ENCODE peak calls at places on chromosomes 1 and 21, in six cellular contexts. I, R, C, B, X and M are unnamed samples.

GRCh38 chr1:27517907-27518718 is 28.1 kb upstream of the WASF2 start:
- DNase-seq in I (no peak), R (no peak), C (no peak), B (no peak), X (no peak), M (no peak)

GRCh38 chr1:93907718-93908117 is 1.5 kb downstream of the GCLM start:
- DNase-seq in I (no peak), R (no peak), C (peak), B (peak), X (peak), M (peak)

GRCh38 chr1:156664949-156665411 is 12.2 kb downstream of the NES start:
- DNase-seq in I (no peak), R (peak), C (no peak), B (no peak), X (peak), M (no peak)

GRCh38 chr1:175933801-175934200 is 190.4 kb upstream of the TNR start:
- DNase-seq in I (peak), R (no peak), C (no peak), B (no peak), X (no peak), M (no peak)

GRCh38 chr1:58017641-58018040 is 528.9 kb downstream of the OMA1 start:
- DNase-seq in I (no peak), R (no peak), C (no peak), B (no peak), X (no peak), M (no peak)

GRCh38 chr1:16256478-16256877 is 19.5 kb upstream of the CPLANE2 start:
- DNase-seq in I (no peak), R (no peak), C (no peak), B (no peak), X (no peak), M (no peak)

GRCh38 chr21:26844258-26845065 is 747 bp downstream of the ADAMTS1 start:
- DNase-seq in I (peak), R (peak), C (peak), B (peak), X (peak), M (no peak)

GRCh38 chr1:205226868-205227583 is 720 bp upstream of the TMCC2 start:
- DNase-seq in I (no peak), R (no peak), C (peak), B (no peak), X (no peak), M (no peak)

GRCh38 chr1:109304221-109304915 is 2.4 kb downstream of the MYBPHL start:
- DNase-seq in I (no peak), R (no peak), C (no peak), B (peak), X (peak), M (no peak)

GRCh38 chr1:160328171-160328570 is 14.9 kb downstream of the COPA start:
- DNase-seq in I (no peak), R (no peak), C (no peak), B (no peak), X (no peak), M (no peak)

GRCh38 chr1:53073899-53074311 is 11.9 kb downstream of the PODN start:
- DNase-seq in I (peak), R (peak), C (peak), B (peak), X (peak), M (no peak)

GRCh38 chr1:209675567-209676154 is 449 bp downstream of the G0S2 start:
- DNase-seq in I (peak), R (peak), C (peak), B (peak), X (peak), M (no peak)

GRCh38 chr1:53541263-53541625 is 82.0 kb downstream of the DMRTB1 start:
- DNase-seq in I (no peak), R (no peak), C (no peak), B (no peak), X (no peak), M (no peak)

GRCh38 chr21:26881504-26882228 is 36.5 kb upstream of the ADAMTS1 start:
- DNase-seq in I (no peak), R (no peak), C (peak), B (no peak), X (no peak), M (no peak)

GRCh38 chr1:116899529-116899928 is 10.2 kb upstream of the PTGFRN start:
- DNase-seq in I (no peak), R (no peak), C (no peak), B (no peak), X (no peak), M (no peak)

GRCh38 chr21:42443181-42443785 is 39.6 kb downstream of the UBASH3A start:
- DNase-seq in I (no peak), R (no peak), C (no peak), B (no peak), X (no peak), M (no peak)

GRCh38 chr1:234875953-234876814 is 252.5 kb downstream of the TOMM20 start:
- DNase-seq in I (no peak), R (no peak), C (peak), B (no peak), X (no peak), M (no peak)

GRCh38 chr1:199866210-199866617 is 161.3 kb upstream of the NR5A2 start:
- DNase-seq in I (no peak), R (no peak), C (no peak), B (no peak), X (no peak), M (no peak)

GRCh38 chr1:102174259-102174863 is 177.6 kb upstream of the OLFM3 start:
- DNase-seq in I (peak), R (no peak), C (no peak), B (no peak), X (no peak), M (no peak)

GRCh38 chr1:157312270-157312812 is 174.1 kb upstream of the ETV3 start:
- DNase-seq in I (no peak), R (no peak), C (peak), B (no peak), X (no peak), M (no peak)

GRCh38 chr1:1629430-1630190 is 2.4 kb upstream of the MMP23B start:
- DNase-seq in I (no peak), R (no peak), C (no peak), B (no peak), X (no peak), M (no peak)

GRCh38 chr1:41649445-41650175 is 165.1 kb upstream of the EDN2 start:
- DNase-seq in I (peak), R (no peak), C (no peak), B (no peak), X (no peak), M (no peak)

GRCh38 chr1:60621524-60621923 is 460.8 kb upstream of the NFIA start:
- DNase-seq in I (no peak), R (no peak), C (peak), B (no peak), X (no peak), M (no peak)

GRCh38 chr21:14259669-14260458 is 43.9 kb downstream of the RBM11 start:
- DNase-seq in I (no peak), R (no peak), C (peak), B (no peak), X (no peak), M (peak)

GRCh38 chr1:29237906-29238600 is 1.7 kb downstream of the PTPRU start:
- DNase-seq in I (peak), R (peak), C (no peak), B (no peak), X (peak), M (no peak)

GRCh38 chr1:33397125-33397506 is 33.8 kb downstream of the PHC2 start:
- DNase-seq in I (no peak), R (no peak), C (no peak), B (no peak), X (no peak), M (no peak)

GRCh38 chr21:33578214-33578613 is 10.3 kb downstream of the DONSON start:
- DNase-seq in I (no peak), R (no peak), C (peak), B (no peak), X (no peak), M (peak)

GRCh38 chr1:159510223-159510530 is 25.6 kb downstream of the OR10J5 start:
- DNase-seq in I (no peak), R (no peak), C (no peak), B (no peak), X (no peak), M (no peak)

GRCh38 chr1:228020686-228021525 is 14.1 kb downstream of the WNT3A start:
- DNase-seq in I (no peak), R (no peak), C (no peak), B (no peak), X (no peak), M (no peak)

GRCh38 chr21:39471598-39471997 is 19.8 kb downstream of the SH3BGR start:
- DNase-seq in I (no peak), R (no peak), C (no peak), B (no peak), X (no peak), M (no peak)

GRCh38 chr1:160910351-160910750 is 25.4 kb upstream of the ITLN1 start:
- DNase-seq in I (no peak), R (no peak), C (no peak), B (no peak), X (no peak), M (no peak)

GRCh38 chr21:43189936-43190335 is 21.1 kb downstream of the CRYAA start:
- DNase-seq in I (no peak), R (no peak), C (no peak), B (peak), X (no peak), M (no peak)

GRCh38 chr21:41885341-41886024 is 6.3 kb upstream of the PRDM15 start:
- DNase-seq in I (no peak), R (no peak), C (peak), B (no peak), X (no peak), M (no peak)

GRCh38 chr1:111193712-111194480 is 6.5 kb downstream of the DENND2D start:
- DNase-seq in I (no peak), R (no peak), C (no peak), B (no peak), X (no peak), M (no peak)

GRCh38 chr1:1422465-1423244 is 1.6 kb upstream of the ANKRD65 start:
- DNase-seq in I (no peak), R (no peak), C (no peak), B (no peak), X (no peak), M (no peak)

DNA sequence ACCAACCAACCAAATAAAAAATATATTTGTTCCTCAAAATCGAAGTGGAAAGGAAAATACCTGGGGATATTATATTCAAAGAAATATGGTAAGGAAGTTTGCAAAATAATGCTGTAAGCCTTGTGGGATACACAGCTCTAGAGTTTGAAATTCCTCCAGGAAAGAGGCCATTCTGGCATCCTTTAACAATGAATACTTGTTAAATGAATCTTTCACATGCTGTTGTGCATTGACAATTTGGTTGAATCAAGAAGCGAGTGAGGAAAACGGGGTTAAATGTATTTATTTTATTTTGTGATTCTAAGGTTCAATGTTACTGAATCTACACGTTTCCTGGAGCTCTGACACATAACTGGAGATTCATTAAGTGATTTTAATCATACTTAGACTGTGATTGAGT is 30.5 kb upstream of the NTNG1 start:
- DNase-seq in I (no peak), R (no peak), C (no peak), B (no peak), X (no peak), M (peak)
- TF ChIP-seq CTCF in I (no peak), R (no peak), C (no peak), B (no peak), X (no peak), M (no peak)

DNA sequence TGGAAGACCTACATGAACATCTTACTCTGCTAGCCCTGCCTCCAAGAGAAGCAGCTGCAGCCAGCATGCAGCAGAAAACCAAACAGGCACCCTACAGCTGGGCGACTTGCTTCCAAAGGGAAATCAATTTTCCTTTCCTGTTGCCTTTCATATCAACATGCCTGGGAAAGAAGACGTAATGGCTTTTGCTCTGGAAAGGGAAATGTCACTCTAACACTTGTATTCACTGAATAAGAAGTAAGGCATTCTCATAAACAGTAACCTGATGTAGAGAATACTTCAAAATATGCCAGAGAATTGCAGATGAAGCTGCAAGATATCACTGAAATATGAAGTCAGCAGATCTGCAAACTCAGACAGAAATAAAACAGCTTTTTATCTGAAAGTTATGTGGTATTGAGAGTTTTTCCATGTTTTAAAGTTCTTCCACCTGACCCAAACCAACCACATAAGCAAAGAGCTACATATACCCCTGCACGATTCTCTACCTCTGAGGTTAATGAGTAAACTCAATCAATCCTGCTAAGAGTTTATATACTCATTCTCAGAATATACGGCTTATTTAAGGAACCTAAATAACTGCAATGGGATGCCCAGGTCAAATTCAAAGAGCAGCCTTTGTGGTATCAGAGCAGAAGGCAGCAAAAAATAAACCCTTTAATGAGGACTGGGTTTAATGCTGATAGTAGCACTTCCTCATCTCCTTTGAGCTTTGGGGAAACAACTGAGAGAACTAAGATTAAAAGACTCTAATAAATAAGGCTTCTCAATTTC is 150.9 kb downstream of the RERE start:
- DNase-seq in I (no peak), R (no peak), C (peak), B (no peak), X (no peak), M (no peak)
- TF ChIP-seq CTCF in I (no peak), R (no peak), C (no peak), B (no peak), X (no peak), M (no peak)

DNA sequence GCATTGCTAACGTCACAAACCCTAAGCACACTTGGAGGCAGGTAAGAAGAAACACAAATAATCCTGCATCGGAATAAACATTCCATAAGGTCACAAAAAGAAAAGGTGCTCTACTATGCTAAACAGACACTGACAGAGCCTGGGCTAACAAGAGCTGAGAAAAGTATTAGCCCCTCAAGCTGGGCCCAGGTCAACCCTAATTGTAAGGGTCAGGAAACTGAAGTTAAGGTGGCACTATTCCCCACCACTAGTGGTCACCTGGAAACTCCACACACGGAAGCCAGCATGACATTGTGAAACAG is 1.3 kb downstream of the PTTG1IP start:
- DNase-seq in I (no peak), R (no peak), C (no peak), B (no peak), X (no peak), M (no peak)
- TF ChIP-seq CTCF in I (no peak), R (no peak), C (no peak), B (no peak), X (no peak), M (no peak)

DNA sequence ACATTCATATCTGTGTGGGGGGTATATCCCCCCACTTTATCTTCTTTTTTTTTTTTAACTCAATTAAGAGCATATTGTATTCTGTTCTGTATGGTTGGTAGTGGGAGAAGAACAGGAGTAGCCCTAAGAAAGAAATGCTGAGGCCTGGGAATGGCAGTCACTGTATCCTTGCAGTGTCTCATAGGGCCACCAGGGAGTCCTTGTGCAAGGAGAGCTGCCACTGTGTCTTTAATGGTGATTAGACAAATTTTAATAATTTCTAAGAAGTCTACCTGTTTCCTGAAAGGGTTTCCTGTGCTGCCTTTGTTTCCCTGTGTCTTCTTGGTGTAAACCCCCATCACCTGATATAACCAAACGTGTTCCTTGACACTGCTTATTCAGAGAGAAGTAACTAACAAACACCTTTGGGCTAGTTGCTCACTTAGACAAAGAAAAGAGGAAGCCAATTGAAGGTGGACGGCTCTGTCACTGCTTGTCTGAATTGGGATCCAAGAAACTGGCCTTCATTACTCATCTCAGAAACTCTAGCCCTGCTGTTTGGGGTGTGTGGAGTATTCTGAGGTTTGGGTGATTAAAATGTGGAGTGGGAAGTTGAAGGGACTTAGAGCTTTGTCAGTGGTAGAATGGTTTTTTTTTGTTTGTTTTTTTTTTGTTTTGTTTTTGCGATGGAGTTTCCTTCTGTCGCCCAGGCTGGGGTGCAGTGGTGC is 15.2 kb downstream of the GIPC2 start:
- DNase-seq in I (no peak), R (no peak), C (no peak), B (no peak), X (no peak), M (no peak)
- TF ChIP-seq CTCF in I (peak), R (no peak), C (no peak), B (no peak), X (peak), M (no peak)

GRCh38 chr1:188463919-188464318 is 1635.2 kb downstream of the PLA2G4A start:
- DNase-seq in I (no peak), R (no peak), C (peak), B (no peak), X (no peak), M (no peak)
- TF ChIP-seq CTCF in I (no peak), R (no peak), C (peak), B (no peak), X (no peak), M (no peak)

GRCh38 chr1:65001238-65001792 is 35.0 kb upstream of the JAK1 start:
- DNase-seq in I (peak), R (peak), C (peak), B (peak), X (peak), M (peak)
- TF ChIP-seq CTCF in I (no peak), R (no peak), C (peak), B (no peak), X (peak), M (peak)

GRCh38 chr1:151970641-151971040 is 23.0 kb downstream of the S100A10 start:
- DNase-seq in I (no peak), R (peak), C (no peak), B (no peak), X (no peak), M (no peak)

GRCh38 chr1:151966061-151966460 is 27.6 kb downstream of the S100A10 start:
- DNase-seq in I (no peak), R (no peak), C (no peak), B (no peak), X (no peak), M (no peak)

GRCh38 chr1:151968058-151968457 is 25.6 kb downstream of the S100A10 start:
- DNase-seq in I (no peak), R (no peak), C (peak), B (peak), X (no peak), M (no peak)

GRCh38 chr1:151970128-151970527 is 23.5 kb downstream of the S100A10 start:
- DNase-seq in I (no peak), R (no peak), C (no peak), B (no peak), X (no peak), M (no peak)

DNA sequence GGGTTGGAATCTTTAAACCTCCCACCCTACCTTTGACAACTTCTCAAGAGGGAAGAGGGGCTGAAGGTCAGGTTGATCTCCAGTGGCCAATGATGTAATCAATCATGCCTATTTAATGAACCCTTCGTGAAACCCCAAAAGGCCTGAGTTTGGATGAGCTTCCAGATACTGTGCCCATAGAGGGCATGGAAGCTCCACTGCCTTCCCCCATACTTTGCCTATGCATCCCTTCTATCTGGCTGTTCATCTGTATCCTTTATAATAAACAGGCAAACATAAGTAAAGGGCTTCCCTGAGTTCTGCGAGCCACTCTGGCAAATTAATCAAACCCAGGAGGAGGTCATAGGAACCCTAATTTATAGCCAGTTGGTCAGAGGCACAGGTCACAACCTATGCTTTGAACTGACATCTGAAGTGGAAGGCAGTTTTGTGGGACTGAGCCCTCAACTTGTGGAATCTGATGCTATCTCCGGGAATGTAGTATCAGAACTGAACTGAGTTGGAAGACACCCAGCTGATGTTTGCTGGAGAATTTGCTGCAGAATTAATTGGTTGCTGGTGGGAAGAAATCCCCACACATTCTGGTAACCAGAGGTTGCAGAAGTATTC is 24.8 kb downstream of the S100A10 start:
- DNase-seq in I (no peak), R (no peak), C (no peak), B (no peak), X (no peak), M (no peak)
- TF ChIP-seq CTCF in I (no peak), R (no peak), C (no peak), B (no peak), X (no peak), M (no peak)

GRCh38 chr1:47432071-47433036 is 5.5 kb upstream of the FOXD2 start:
- DNase-seq in I (peak), R (peak), C (peak), B (peak), X (peak), M (no peak)
- TF ChIP-seq CTCF in I (peak), R (peak), C (peak), B (peak), X (peak), M (peak)

GRCh38 chr21:45192332-45192731 is 95.4 kb downstream of the POFUT2 start:
- DNase-seq in I (no peak), R (no peak), C (no peak), B (no peak), X (no peak), M (no peak)
- TF ChIP-seq CTCF in I (no peak), R (no peak), C (peak), B (no peak), X (no peak), M (no peak)